ENCODE peak calls at places on chromosomes 4 and X, in six cellular contexts. N, X, B, Q, K and S are unnamed samples.

GRCh38 chr4:55979562-55979961 is 30.8 kb downstream of the CEP135 start:
- DNase-seq in N (no peak), B (no peak), Q (no peak), K (no peak), X (no peak), S (no peak)

GRCh38 chr4:10590896-10591295 is 93.7 kb downstream of the CLNK start:
- DNase-seq in X (no peak), N (no peak), B (peak), Q (no peak), K (no peak), S (no peak)

GRCh38 chr4:106795326-106795725 is 240.8 kb downstream of the DKK2 start:
- DNase-seq in K (no peak), Q (no peak), N (no peak), X (no peak), B (no peak), S (no peak)

GRCh38 chr4:124167602-124168001 is 544.9 kb downstream of the ANKRD50 start:
- DNase-seq in B (no peak), K (no peak), Q (no peak), N (peak), X (no peak), S (no peak)

GRCh38 chrX:53479295-53479694 is 45.1 kb upstream of the HSD17B10 start:
- DNase-seq in K (peak), N (no peak), B (no peak), X (no peak), Q (no peak), S (no peak)

GRCh38 chr4:20464381-20464780 is 212.7 kb downstream of the SLIT2 start:
- DNase-seq in K (no peak), N (no peak), Q (no peak), X (no peak), B (peak), S (peak)

GRCh38 chrX:30521440-30522182 is 56.0 kb downstream of the TASL start:
- DNase-seq in Q (no peak), X (peak), B (peak), N (no peak), K (no peak), S (no peak)

GRCh38 chr4:176198316-176198903 is 3.0 kb upstream of the SPATA4 start:
- DNase-seq in K (peak), N (no peak), Q (no peak), B (no peak), X (no peak), S (no peak)

GRCh38 chr4:138448169-138448568 is 206.0 kb upstream of the SLC7A11 start:
- DNase-seq in X (no peak), B (no peak), K (no peak), N (no peak), Q (no peak), S (no peak)

GRCh38 chr4:62550106-62550505 is 1350.0 kb downstream of the ADGRL3 start:
- DNase-seq in N (no peak), Q (no peak), X (no peak), K (no peak), B (no peak), S (no peak)

GRCh38 chrX:41224606-41225005 is 109.4 kb upstream of the DDX3X start:
- DNase-seq in X (no peak), Q (no peak), B (no peak), N (no peak), K (no peak), S (no peak)
- H3K27ac ChIP-seq in X (no peak), Q (no peak), B (no peak), N (no peak), K (no peak), S (no peak)

GRCh38 chr4:146486565-146486964 is 35.2 kb downstream of the SLC10A7 start:
- DNase-seq in N (no peak), K (no peak), X (no peak), Q (no peak), B (no peak), S (no peak)

GRCh38 chr4:146485968-146486367 is 35.8 kb downstream of the SLC10A7 start:
- DNase-seq in N (no peak), X (no peak), Q (no peak), K (no peak), B (no peak), S (no peak)

GRCh38 chr4:146494143-146494542 is 27.6 kb downstream of the SLC10A7 start:
- DNase-seq in B (no peak), X (no peak), Q (no peak), K (no peak), N (no peak), S (no peak)

GRCh38 chr4:146490106-146490505 is 31.6 kb downstream of the SLC10A7 start:
- DNase-seq in X (no peak), N (no peak), B (no peak), Q (no peak), K (no peak), S (no peak)

DNA sequence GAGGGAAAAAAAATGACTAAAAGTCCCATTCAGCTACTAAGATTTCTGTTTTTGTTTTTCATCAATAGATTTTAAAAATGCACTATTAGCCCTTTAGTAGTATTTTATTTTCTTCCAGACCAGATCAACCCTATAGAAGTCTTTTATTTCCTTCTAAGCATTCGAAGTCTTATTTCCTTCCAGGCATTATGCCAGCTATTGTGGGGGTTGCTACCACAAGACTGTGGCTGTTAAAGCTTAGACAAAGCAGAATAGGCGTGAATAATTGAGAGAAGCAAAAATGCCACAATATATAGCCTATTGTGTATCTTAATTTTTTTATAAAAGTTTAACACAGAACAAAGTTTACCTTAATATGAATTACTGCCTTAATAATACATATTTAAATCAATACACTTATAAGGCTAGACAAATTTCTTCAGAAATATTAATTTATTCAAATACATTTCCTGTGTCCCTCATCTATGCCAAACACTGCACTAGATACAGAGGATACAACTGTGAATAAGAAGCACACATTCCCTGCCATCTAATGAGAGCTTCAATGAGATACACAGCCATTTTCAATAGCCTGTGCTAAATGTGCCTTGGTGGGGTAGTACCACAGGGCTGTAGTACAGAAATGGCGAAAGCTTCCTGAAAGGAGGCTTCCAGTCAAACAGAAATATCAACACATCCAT is 33.1 kb downstream of the SLC10A7 start:
- DNase-seq in N (no peak), B (peak), X (no peak), Q (no peak), K (no peak), S (no peak)
- H3K27ac ChIP-seq in N (no peak), B (no peak), X (no peak), Q (no peak), K (no peak), S (no peak)

GRCh38 chr4:150140774-150141400 is 62.6 kb downstream of the DCLK2 start:
- DNase-seq in Q (no peak), B (peak), X (no peak), N (no peak), K (no peak), S (no peak)

GRCh38 chr4:150142831-150143230 is 64.6 kb downstream of the DCLK2 start:
- DNase-seq in X (no peak), K (no peak), N (no peak), B (no peak), Q (no peak), S (no peak)

GRCh38 chr4:150149381-150149780 is 71.1 kb downstream of the DCLK2 start:
- DNase-seq in X (no peak), B (no peak), N (no peak), K (no peak), Q (no peak), S (no peak)

GRCh38 chr4:150145950-150146340 is 67.7 kb downstream of the DCLK2 start:
- DNase-seq in X (no peak), Q (no peak), N (no peak), B (no peak), K (no peak), S (no peak)

GRCh38 chr4:150145090-150145949 is 67.1 kb downstream of the DCLK2 start:
- DNase-seq in B (no peak), K (peak), Q (no peak), N (no peak), X (no peak), S (no peak)
- H3K27ac ChIP-seq in B (no peak), K (no peak), Q (no peak), N (no peak), X (no peak), S (no peak)

GRCh38 chrX:153728951-153729631 is 4.4 kb downstream of the ABCD1 start:
- DNase-seq in N (no peak), K (no peak), X (no peak), Q (no peak), B (no peak), S (no peak)

GRCh38 chrX:153726286-153727107 is 1.8 kb downstream of the ABCD1 start:
- DNase-seq in X (peak), K (peak), N (peak), B (no peak), Q (peak), S (no peak)

GRCh38 chrX:153725832-153726285 is 1.2 kb downstream of the ABCD1 start:
- DNase-seq in K (no peak), N (no peak), X (no peak), B (no peak), Q (no peak), S (no peak)

GRCh38 chrX:153728095-153728494 is 3.4 kb downstream of the ABCD1 start:
- DNase-seq in B (no peak), N (no peak), Q (no peak), K (no peak), X (no peak), S (no peak)

DNA sequence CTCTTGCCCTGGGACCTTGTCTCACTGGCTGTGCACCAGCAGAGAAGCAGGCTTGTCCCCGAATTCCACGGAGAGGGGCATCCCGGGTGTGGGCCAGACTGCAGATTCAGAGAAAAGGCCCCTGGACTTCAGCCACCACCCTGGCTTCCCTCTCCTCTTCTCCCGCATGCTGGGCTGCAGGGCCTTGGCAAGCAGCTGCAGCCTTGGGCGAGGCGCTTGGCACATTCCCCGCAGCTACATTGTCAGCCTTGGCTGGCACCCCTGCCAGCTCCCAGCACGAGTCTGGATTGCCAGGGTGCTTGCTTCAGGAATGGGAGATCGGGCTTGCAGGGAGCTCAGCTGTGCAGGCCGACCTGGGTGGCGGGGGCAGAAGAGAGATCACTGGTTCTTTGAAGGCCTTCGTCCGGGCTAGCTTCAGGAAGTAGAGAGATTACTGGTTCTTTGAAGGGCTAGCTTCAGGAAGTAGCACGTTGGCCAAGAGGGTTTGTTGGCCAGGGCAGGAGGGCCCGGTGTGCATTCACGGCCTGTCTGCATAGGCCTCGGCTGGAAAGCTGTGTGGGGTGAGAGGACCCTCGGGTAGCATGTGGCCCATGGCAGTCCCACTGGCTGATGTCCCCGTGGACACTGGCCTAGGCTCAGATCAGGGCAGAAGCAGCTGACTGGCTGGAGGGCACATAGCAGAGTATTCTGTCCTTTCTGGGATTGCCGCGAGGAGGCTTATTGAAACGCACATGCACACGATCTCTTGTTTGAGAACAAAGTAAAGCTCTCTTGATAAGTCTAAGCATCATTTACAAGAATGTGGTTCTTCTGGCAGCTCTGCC is 2.7 kb downstream of the ABCD1 start:
- DNase-seq in X (no peak), B (no peak), Q (no peak), N (peak), K (no peak), S (peak)
- H3K27ac ChIP-seq in X (peak), B (peak), Q (peak), N (peak), K (no peak), S (peak)

DNA sequence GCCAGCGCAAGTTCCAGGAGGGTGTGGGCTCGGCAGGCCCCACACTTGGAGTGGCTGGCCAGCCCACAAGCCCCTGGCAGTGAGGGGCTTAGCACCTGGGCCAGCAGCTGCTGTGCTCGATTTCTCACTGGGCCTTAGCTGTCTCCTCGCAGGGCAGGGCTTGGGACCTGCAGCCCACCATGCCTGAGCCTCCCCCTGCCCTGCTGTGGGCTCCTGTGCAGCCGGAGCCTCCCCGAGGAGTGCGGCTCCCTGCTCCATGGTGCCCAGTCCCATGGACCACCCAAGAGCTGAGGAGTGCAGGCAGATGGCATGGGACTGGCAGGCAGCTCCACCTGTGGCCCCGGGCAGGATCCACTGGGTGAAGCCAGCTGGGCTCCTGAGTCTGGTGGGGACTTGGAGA is 139.2 kb upstream of the CXCL13 start:
- DNase-seq in B (no peak), N (no peak), X (no peak), K (no peak), Q (no peak), S (no peak)
- H3K27ac ChIP-seq in B (no peak), N (no peak), X (no peak), K (no peak), Q (no peak), S (no peak)

DNA sequence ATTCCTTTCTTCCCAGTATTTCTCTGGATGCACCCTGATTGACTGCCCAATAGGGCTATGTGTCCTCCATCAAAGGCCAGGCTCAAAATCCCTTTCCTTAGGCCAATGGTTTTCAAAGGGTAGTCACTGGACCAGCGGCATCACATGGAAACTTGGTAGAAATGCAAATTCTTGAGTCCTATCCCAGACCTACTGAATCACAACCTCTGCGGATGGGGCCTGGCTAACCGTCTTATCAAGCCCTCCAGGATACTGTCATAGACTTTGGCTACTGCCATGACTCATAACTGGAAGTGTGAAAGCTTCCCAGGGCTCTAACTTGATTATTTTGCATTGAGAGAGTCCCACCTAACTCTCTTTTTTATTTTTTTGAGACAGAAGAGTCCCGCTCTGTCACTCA is 71.9 kb upstream of the TFDP3 start:
- DNase-seq in X (no peak), N (no peak), Q (no peak), K (no peak), B (peak), S (no peak)
- H3K27ac ChIP-seq in X (no peak), N (no peak), Q (no peak), K (no peak), B (no peak), S (no peak)

GRCh38 chr4:37839426-37839825 is 12.9 kb downstream of the PGM2 start:
- DNase-seq in B (no peak), Q (no peak), N (no peak), X (no peak), K (no peak), S (no peak)

GRCh38 chr4:37844204-37844603 is 17.7 kb downstream of the PGM2 start:
- DNase-seq in Q (no peak), B (no peak), X (no peak), K (no peak), N (no peak), S (no peak)

GRCh38 chr4:37847311-37847710 is 20.8 kb downstream of the PGM2 start:
- DNase-seq in Q (no peak), B (no peak), N (no peak), X (no peak), K (no peak), S (no peak)

DNA sequence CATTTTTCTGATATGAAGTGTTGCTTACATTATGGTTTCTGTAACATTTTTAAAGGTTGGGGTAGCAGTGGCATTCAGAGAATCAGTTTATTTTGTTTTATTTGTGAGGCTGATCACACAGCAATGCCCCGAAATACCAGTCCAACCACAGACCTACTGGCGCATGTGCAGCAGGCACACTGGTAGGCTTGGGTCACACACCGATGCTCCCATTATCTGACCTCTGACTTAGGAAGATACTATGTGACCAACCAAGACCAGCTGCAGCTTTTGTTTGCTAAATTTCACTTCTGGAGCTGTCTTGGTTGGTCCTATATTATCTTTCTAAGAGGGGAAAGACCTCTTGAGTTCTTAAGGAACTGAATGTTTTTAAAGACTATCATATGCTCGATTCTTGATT is 18.7 kb downstream of the PGM2 start:
- DNase-seq in N (no peak), K (no peak), B (no peak), X (no peak), Q (no peak), S (no peak)
- H3K27ac ChIP-seq in N (no peak), K (no peak), B (no peak), X (no peak), Q (no peak), S (no peak)

DNA sequence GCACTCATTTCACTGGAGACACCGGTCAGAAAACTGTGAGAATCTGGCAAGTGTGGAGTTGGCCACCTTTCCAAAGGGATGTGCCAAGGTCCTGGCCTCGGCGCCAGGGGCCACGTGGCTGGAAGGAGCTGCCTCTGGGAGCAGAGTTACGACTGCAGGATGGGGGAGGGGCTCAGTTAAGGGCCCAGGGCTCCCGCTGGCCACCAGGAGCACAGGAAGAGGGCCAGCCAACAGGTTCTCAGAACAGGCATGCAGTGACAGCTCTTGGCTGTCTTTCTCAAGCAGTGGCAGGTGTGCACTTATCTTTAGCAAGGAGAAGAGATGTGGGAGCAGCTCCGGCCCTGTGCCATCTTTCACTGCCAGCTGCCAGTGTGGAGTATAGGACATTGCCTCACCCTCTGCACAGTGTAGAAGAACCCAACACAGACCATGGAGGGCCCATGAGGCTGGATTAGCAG is 115.9 kb upstream of the RBPJ start:
- DNase-seq in B (no peak), K (no peak), X (no peak), N (no peak), Q (no peak), S (peak)
- H3K27ac ChIP-seq in B (no peak), K (no peak), X (no peak), N (no peak), Q (no peak), S (no peak)

DNA sequence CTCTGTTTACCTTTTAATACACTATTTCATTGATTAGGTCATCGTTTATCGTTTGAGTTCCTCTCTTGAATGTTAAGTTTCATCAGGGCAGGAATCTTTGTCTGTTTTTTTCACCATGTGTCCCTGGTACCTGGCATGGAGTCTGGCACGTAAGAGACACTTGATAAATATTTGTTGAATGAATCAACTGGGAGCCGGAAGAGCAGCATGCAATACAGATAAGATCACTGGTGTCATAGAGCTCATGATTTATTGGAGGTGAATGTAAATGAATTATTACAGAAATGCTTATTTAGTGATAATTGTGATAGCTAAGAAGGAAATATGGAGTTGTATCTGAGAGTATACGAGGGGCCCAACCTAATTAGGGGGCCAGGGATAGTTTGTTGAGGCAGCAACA is 62.8 kb downstream of the UCHL1 start:
- DNase-seq in B (no peak), N (no peak), Q (no peak), X (no peak), K (no peak), S (no peak)
- H3K27ac ChIP-seq in B (no peak), N (no peak), Q (no peak), X (no peak), K (no peak), S (no peak)